ENCODE peak calls at places on chromosome 11, in four cellular contexts. F is psoas muscle, W is MM.1S, C is lower lobe of right lung. S is an unnamed sample.

GRCh38 chr11:96333076-96333744 is 9.8 kb downstream of the MAML2 start:
- DNase-seq in F (no peak), W (no peak), C (no peak), S (no peak)

GRCh38 chr11:123458501-123458900 is 28.4 kb downstream of the GRAMD1B start:
- DNase-seq in F (no peak), W (no peak), C (no peak), S (no peak)

GRCh38 chr11:122246885-122247284 is 130.9 kb upstream of the BLID start:
- DNase-seq in F (no peak), W (no peak), C (no peak), S (no peak)

GRCh38 chr11:118224512-118225180 is at the start of gene JAML:
- DNase-seq in F (no peak), W (no peak), C (no peak), S (no peak)

GRCh38 chr11:12222099-12222751 is 111.8 kb downstream of the MICAL2 start:
- DNase-seq in F (peak), W (no peak), C (peak), S (no peak)

GRCh38 chr11:126415128-126415527 is 59.6 kb downstream of the ST3GAL4 start:
- DNase-seq in F (peak), W (no peak), C (peak), S (peak)

GRCh38 chr11:85187992-85188391 is 439.2 kb downstream of the DLG2 start:
- DNase-seq in F (no peak), W (no peak), C (no peak), S (no peak)

GRCh38 chr11:132874638-132875037 is 657.7 kb downstream of the OPCML start:
- DNase-seq in F (no peak), W (no peak), C (no peak), S (no peak)

GRCh38 chr11:16604784-16605439 is 133.5 kb upstream of the C11orf58 start:
- DNase-seq in F (peak), W (peak), C (peak), S (peak)

GRCh38 chr11:2929511-2929879 is 275 bp upstream of the PHLDA2 start:
- DNase-seq in F (peak), W (no peak), C (peak), S (no peak)

GRCh38 chr11:2567026-2567671 is 122.3 kb downstream of the KCNQ1 start:
- DNase-seq in F (peak), W (no peak), C (peak), S (no peak)

GRCh38 chr11:34327804-34328631 is 29.8 kb downstream of the ABTB2 start:
- DNase-seq in F (peak), W (no peak), C (no peak), S (peak)

GRCh38 chr11:45683285-45684058 is 18.1 kb upstream of the CHST1 start:
- DNase-seq in F (no peak), W (no peak), C (no peak), S (no peak)

GRCh38 chr11:31772412-31772811 is 38.7 kb downstream of the PAX6 start:
- DNase-seq in F (no peak), W (no peak), C (no peak), S (no peak)

GRCh38 chr11:107916671-107917241 is 11.5 kb upstream of the RAB39A start:
- DNase-seq in F (no peak), W (no peak), C (no peak), S (no peak)

GRCh38 chr11:69460540-69461257 is 20.8 kb upstream of the LINC01488 start:
- DNase-seq in F (no peak), W (no peak), C (peak), S (no peak)

GRCh38 chr11:35814026-35814425 is 129.8 kb upstream of the LDLRAD3 start:
- DNase-seq in F (no peak), W (no peak), C (no peak), S (no peak)
- H3K27ac ChIP-seq in F (no peak), W (no peak), C (no peak), S (no peak)

GRCh38 chr11:65131895-65132237 is 2.5 kb downstream of the SYVN1 start:
- DNase-seq in F (peak), W (no peak), C (no peak), S (no peak)

GRCh38 chr11:65133724-65134123 is 595 bp downstream of the SYVN1 start:
- DNase-seq in F (peak), W (no peak), C (no peak), S (no peak)

GRCh38 chr11:65131417-65131776 is 2.9 kb downstream of the SYVN1 start:
- DNase-seq in F (no peak), W (no peak), C (no peak), S (no peak)

GRCh38 chr11:65132988-65133700 is 1.2 kb downstream of the SYVN1 start:
- DNase-seq in F (no peak), W (peak), C (peak), S (no peak)

GRCh38 chr11:65132238-65132987 is 1.9 kb downstream of the SYVN1 start:
- DNase-seq in F (no peak), W (peak), C (no peak), S (no peak)
- H3K4me3 ChIP-seq in F (peak), W (peak), C (peak), S (no peak)

DNA sequence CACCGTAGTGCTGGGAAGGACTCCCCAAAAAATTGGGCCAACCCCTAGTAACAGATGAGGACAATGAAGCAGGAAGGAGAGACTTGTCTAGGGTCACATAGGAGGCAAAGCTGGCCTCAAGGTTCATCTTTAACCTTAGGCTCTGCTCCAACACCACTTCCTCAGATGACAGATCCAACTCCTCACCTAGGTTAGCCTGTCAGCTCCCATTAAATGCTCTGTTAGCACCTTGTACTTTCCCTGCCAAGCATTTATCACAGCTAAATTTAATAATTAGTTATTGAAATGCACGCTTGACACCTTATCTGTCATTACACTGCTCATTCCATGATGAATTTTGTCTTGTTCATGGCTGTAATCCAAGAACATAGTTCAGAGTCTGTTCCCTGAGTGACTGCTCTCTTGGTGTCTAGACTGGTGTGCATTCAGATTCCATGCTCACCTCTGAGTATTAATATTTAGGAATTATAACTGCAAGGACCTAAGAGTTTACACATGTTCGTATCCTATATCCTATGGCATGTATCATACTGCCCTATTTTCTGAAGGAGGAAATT is 18.6 kb downstream of the MAP6 start:
- DNase-seq in F (no peak), W (no peak), C (no peak), S (no peak)
- H3K27ac ChIP-seq in F (no peak), W (no peak), C (no peak), S (no peak)

DNA sequence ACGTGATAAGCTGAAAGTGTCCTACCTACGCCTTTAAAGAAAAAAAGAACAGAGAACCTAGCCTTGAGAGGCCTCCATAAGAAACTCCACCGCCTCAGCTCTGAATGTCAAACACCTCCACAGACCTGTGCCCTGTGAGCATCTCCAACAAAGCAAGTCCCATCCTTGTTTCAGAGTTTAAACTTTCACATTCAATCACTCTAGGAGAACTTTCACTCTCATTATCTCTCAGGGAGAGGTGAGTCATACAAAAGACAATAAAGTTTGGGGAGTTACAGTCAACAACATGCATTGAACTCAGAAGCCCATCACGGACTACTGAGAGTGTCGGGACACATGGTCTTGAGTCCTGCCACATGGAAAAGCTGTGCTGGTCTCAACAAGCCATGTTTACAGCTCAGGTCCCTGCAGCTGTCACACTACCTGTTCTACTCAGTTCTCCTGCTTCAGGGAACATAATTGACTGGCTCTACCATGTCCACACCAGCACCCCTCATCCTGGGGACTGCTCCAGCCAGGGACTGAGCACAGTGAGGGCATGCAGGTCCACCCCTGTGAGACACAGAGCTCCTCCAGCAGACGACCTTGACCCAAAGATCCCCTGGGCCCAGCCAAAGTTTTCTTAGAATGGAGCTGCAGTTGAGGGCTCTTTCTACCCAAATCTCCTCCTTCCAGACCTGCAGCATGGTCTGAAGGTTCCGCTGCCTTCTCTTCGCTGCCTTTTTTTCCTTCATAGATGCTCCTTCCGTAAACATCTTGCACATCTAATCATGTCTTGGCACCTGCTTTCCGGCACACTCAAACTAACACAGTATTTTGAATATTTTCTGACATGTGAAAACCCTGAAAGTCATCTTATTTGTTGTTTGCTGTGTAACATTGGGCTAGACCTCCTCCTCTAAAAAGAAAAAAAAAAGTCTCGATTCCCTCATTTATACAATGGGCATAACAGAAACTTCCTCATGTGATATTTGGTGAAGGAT is 114.9 kb downstream of the ETS1 start:
- DNase-seq in F (no peak), W (peak), C (no peak), S (no peak)
- H3K4me3 ChIP-seq in F (no peak), W (no peak), C (no peak), S (no peak)

GRCh38 chr11:1335811-1336761 is 26.7 kb upstream of the TOLLIP start:
- DNase-seq in F (peak), W (peak), C (peak), S (peak)

GRCh38 chr11:1336836-1337646 is 27.6 kb upstream of the TOLLIP start:
- DNase-seq in F (peak), W (no peak), C (peak), S (no peak)

GRCh38 chr11:1338201-1339065 is 29.0 kb upstream of the TOLLIP start:
- DNase-seq in F (no peak), W (no peak), C (no peak), S (no peak)

GRCh38 chr11:1339066-1339675 is 29.7 kb upstream of the TOLLIP start:
- DNase-seq in F (no peak), W (no peak), C (no peak), S (no peak)

DNA sequence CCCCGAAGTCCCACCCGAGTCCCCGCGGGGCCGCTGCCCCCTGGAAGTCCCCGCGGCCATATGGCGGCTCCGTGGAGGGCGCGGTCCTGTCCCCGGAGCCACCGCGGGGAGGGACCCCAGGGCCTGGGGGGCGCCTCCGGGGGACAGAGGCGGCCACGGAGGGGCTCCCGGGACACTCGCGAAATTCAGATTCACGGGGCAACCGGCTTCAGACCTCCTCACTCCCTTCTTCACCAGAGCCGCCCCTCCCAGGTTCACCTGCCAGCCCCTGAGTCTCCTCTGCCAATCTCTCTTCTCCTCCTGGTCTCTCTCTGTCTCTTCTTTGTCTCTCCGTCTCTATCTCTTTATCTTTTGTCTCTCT is 28.2 kb upstream of the TOLLIP start:
- DNase-seq in F (no peak), W (no peak), C (no peak), S (no peak)
- H3K27ac ChIP-seq in F (peak), W (no peak), C (no peak), S (peak)

DNA sequence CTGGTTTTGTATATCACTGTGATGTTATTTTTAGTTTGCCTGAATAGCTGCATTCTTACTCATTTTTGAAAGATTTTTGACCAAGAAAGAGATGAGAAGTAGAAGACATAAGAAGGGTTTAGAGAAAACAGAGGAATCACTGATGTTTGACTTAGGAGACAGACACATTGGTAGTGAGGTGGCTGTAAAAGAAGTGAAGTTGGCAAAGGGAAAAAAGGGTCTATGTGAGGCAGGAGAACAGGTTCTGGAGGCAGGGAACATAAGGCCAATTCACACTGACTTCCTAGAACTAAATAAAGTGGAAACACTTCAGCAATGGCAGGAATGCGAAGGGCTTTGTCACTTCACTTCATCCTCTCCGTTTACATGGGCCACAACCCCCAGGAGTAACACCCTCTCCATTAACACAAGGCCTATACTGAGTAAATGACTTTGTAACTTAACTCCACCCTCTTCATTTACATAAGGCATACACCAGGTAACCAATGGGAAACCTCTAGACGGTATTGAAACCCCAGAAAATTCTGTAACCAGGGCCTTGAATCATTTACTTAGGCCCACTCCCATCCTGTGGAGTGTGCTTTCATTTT is 36.6 kb downstream of the CTSC start:
- DNase-seq in F (no peak), W (no peak), C (no peak), S (no peak)
- H3K4me3 ChIP-seq in F (no peak), W (no peak), C (no peak), S (no peak)

DNA sequence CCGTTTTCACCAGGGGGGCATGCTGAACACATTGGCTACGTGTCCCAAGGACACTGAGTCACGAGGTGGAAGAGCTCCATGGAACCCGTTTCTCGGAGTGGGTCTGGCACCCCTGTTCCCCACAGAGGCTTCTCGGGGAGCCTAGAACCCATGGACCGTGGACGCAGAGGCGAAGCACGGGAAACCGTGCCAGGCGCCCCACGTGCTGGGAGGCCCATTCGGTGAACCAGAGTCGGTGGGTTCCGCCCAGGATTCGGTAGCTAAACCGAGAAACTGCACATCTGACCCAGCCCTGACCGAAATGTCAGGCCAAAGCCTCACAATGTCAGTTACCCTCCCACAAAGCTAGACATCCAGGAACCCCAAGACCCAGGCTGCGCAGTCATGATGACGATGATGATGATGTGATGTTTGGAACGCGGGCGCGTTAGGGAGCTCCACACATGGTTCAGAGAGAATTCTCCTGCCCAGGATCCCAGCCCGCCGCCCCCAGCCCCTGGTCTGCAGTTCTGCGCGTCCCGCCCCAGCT is 28.5 kb upstream of the WNT11 start:
- DNase-seq in F (peak), W (peak), C (peak), S (peak)
- H3K27ac ChIP-seq in F (peak), W (peak), C (peak), S (peak)

S was measured in tibial nerve.